ENCODE peak calls at places on chromosomes 5 and 9, in five cellular contexts. P is HepG2, W is SK-N-SH, Z is H1, X is NT2/D1. T is an unnamed sample.

GRCh38 chr5:160508780-160509361 is 87.2 kb downstream of the PTTG1 start:
- DNase-seq in P (peak), W (peak), Z (peak), X (peak), T (peak)

GRCh38 chr5:80592761-80593160 is 22.7 kb upstream of the ANKRD34B start:
- DNase-seq in P (peak), W (no peak), Z (peak), X (no peak), T (no peak)

GRCh38 chr5:43589310-43589709 is 13.7 kb upstream of the NNT start:
- DNase-seq in P (no peak), W (no peak), Z (no peak), X (no peak), T (no peak)

GRCh38 chr5:143440448-143441102 is 37.1 kb upstream of the NR3C1 start:
- DNase-seq in P (no peak), W (peak), Z (no peak), X (no peak), T (no peak)

GRCh38 chr9:86200599-86201162 is 58.8 kb downstream of the C9orf153 start:
- DNase-seq in P (no peak), W (no peak), Z (no peak), X (no peak), T (no peak)

GRCh38 chr5:140339636-140340035 is 6.8 kb downstream of the HBEGF start:
- DNase-seq in P (no peak), W (no peak), Z (no peak), X (no peak), T (no peak)

GRCh38 chr5:103569313-103570060 is 6.9 kb upstream of the NUDT12 start:
- DNase-seq in P (no peak), W (no peak), Z (no peak), X (no peak), T (no peak)

GRCh38 chr5:152086668-152087067 is 162.0 kb upstream of the GLRA1 start:
- DNase-seq in P (no peak), W (no peak), Z (no peak), X (no peak), T (no peak)

GRCh38 chr5:67606586-67606947 is 410.0 kb upstream of the CD180 start:
- DNase-seq in P (peak), W (no peak), Z (no peak), X (no peak), T (no peak)

GRCh38 chr9:121326130-121326838 is 43.8 kb downstream of the STOM start:
- DNase-seq in P (no peak), W (no peak), Z (no peak), X (peak), T (no peak)

GRCh38 chr5:160020969-160021368 is 12.0 kb downstream of the TTC1 start:
- DNase-seq in P (no peak), W (no peak), Z (no peak), X (no peak), T (no peak)

GRCh38 chr9:123542435-123543225 is 186.6 kb downstream of the CRB2 start:
- DNase-seq in P (peak), W (no peak), Z (no peak), X (no peak), T (no peak)

GRCh38 chr5:78792342-78793055 is 143.9 kb upstream of the LHFPL2 start:
- DNase-seq in P (no peak), W (no peak), Z (no peak), X (no peak), T (no peak)

GRCh38 chr5:113615708-113616107 is 102.2 kb downstream of the YTHDC2 start:
- DNase-seq in P (no peak), W (no peak), Z (no peak), X (no peak), T (no peak)

GRCh38 chr5:90598300-90598699 is 39.7 kb downstream of the ADGRV1 start:
- DNase-seq in P (no peak), W (no peak), Z (no peak), X (no peak), T (no peak)

GRCh38 chr5:14712131-14712530 is 47.6 kb downstream of the OTULIN start:
- DNase-seq in P (no peak), W (no peak), Z (no peak), X (no peak), T (no peak)

GRCh38 chr5:37248970-37249819 is at the start of gene CPLANE1:
- DNase-seq in P (peak), W (peak), Z (peak), X (peak), T (no peak)

GRCh38 chr9:134858051-134858841 is 22.4 kb upstream of the FCN2 start:
- DNase-seq in P (no peak), W (no peak), Z (no peak), X (no peak), T (no peak)

GRCh38 chr9:113477661-113478060 is 14.1 kb downstream of the RGS3 start:
- DNase-seq in P (no peak), W (no peak), Z (no peak), X (no peak), T (no peak)

GRCh38 chr5:37206733-37207132 is 42.4 kb downstream of the CPLANE1 start:
- DNase-seq in P (no peak), W (no peak), Z (no peak), X (no peak), T (no peak)

GRCh38 chr9:130213898-130214761 is 41.9 kb downstream of the NCS1 start:
- DNase-seq in P (no peak), W (peak), Z (no peak), X (peak), T (no peak)

GRCh38 chr5:96226941-96227552 is 206.0 kb downstream of the PCSK1 start:
- DNase-seq in P (no peak), W (no peak), Z (no peak), X (no peak), T (no peak)

GRCh38 chr9:110083866-110084265 is 124.1 kb downstream of the C9orf152 start:
- DNase-seq in P (no peak), W (no peak), Z (no peak), X (no peak), T (no peak)

GRCh38 chr5:56829137-56829536 is 13.8 kb downstream of the MAP3K1 start:
- DNase-seq in P (no peak), W (no peak), Z (no peak), X (no peak), T (peak)

GRCh38 chr5:148841519-148841918 is 15.1 kb downstream of the ADRB2 start:
- DNase-seq in P (no peak), W (no peak), Z (no peak), X (no peak), T (no peak)

GRCh38 chr5:88536146-88536545 is 267.5 kb upstream of the TMEM161B start:
- DNase-seq in P (no peak), W (no peak), Z (no peak), X (no peak), T (no peak)

GRCh38 chr5:179272326-179273073 is 72.8 kb downstream of the ADAMTS2 start:
- DNase-seq in P (no peak), W (no peak), Z (no peak), X (no peak), T (no peak)

GRCh38 chr5:16934123-16934522 is 2.0 kb downstream of the MYO10 start:
- DNase-seq in P (peak), W (peak), Z (peak), X (peak), T (peak)

GRCh38 chr5:116650964-116651363 is 76.3 kb upstream of the SEMA6A start:
- DNase-seq in P (no peak), W (no peak), Z (no peak), X (no peak), T (no peak)

GRCh38 chr5:116650544-116650943 is 75.9 kb upstream of the SEMA6A start:
- DNase-seq in P (no peak), W (no peak), Z (no peak), X (no peak), T (no peak)

GRCh38 chr5:116652903-116653302 is 78.3 kb upstream of the SEMA6A start:
- DNase-seq in P (peak), W (no peak), Z (no peak), X (no peak), T (no peak)

GRCh38 chr5:116651653-116652052 is 77.0 kb upstream of the SEMA6A start:
- DNase-seq in P (no peak), W (no peak), Z (no peak), X (no peak), T (no peak)

DNA sequence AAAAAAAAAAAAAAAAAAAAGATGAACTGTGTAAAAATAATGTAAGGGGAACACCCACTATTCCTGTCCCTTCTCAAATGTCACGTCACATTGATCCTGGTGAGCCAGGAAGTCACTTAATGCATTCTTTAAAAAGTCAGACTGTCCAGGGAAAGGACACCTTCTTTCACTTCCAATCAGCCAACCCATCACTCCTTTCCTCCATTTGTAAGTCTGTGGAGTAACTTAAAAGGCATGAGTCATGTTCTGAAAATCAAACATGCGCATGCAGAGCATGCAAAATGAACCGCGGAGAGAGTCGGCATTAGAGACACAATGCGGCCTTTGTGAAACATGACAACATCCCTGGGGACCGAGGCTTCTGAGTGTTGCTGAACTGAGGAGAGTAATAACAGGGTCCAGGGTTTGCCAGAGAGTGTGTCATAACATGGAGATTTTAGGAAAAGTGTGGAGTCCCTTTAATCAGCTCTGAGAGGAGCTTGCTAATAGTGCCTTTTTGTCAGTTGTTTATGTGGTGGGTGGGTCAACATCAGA is 77.6 kb upstream of the SEMA6A start:
- DNase-seq in P (peak), W (no peak), Z (peak), X (peak), T (peak)
- TF ChIP-seq YY1 in P (no peak), W (no peak), Z (no peak), X (no peak), T (peak)

DNA sequence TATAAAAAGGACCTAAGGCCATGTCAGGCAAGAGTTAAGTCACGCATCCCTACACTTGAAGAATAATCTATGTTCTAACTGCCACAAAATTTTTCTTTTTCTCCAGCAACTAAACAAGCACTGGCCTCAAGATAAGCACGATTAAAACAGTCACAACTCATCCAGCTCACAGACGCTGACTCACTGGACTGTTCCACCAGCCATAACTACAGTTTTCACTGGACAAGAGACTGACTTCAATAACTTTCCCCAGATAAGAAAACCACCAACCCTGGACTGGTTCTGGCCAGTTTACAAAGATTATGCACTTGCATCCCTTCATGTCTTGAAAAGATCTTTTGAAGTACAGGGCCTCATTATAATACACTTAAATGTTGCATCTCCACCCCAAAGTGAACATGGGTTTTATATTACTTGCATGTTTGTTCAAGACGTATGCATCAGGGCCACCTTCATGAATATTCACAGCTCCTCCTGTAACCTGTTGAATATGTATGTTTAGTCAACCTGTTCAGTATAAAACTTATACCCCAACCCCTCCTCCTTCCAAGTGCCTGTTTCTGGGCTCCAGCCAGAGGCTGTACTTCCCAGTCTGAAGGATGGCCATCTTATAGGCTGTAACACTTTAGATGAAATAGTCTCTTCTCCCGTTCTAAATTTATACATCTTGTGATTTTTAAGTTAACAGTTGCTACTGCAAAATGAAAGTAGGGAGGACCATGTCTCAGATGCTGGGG is 129.3 kb upstream of the EPB41L4A start:
- DNase-seq in P (no peak), W (no peak), Z (no peak), X (no peak), T (no peak)
- TF ChIP-seq YY1 in P (no peak), W (no peak), Z (no peak), X (no peak), T (no peak)

DNA sequence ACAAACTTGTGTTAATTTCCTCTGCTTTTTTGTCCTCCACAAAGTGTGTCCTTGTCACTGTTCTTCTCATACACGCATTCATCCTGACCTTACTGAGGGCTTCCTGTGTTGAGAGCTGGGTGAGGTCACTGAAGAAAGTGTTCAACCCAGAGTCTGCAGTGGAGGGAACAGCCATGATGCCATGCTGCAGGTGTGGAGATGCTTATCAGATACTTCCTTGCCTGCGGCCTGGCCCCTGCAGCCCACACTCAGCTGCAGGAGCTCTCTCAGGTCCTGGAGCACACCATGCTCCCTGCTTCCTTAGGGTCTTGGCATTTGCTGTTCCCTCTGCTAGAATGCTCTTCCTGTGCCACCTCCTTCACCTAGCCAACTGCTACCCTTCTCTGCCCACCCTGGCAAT is 108.1 kb upstream of the SPRY4 start:
- DNase-seq in P (no peak), W (no peak), Z (no peak), X (no peak), T (no peak)
- TF ChIP-seq YY1 in P (no peak), W (no peak), Z (no peak), X (no peak), T (no peak)

GRCh38 chr5:171123417-171123816 is 185.6 kb upstream of the TLX3 start:
- DNase-seq in P (no peak), W (no peak), Z (no peak), X (no peak), T (no peak)

GRCh38 chr5:171121638-171122037 is 187.4 kb upstream of the TLX3 start:
- DNase-seq in P (no peak), W (no peak), Z (no peak), X (no peak), T (no peak)

GRCh38 chr5:171120986-171121622 is 187.9 kb upstream of the TLX3 start:
- DNase-seq in P (no peak), W (no peak), Z (no peak), X (no peak), T (no peak)

GRCh38 chr5:171127314-171127713 is 181.7 kb upstream of the TLX3 start:
- DNase-seq in P (no peak), W (no peak), Z (no peak), X (no peak), T (no peak)

GRCh38 chr5:171122372-171122771 is 186.7 kb upstream of the TLX3 start:
- DNase-seq in P (no peak), W (peak), Z (no peak), X (no peak), T (no peak)
- TF ChIP-seq YY1 in P (no peak), W (no peak), Z (no peak), X (no peak), T (no peak)

GRCh38 chr9:37632479-37632878 is 18.3 kb upstream of the FRMPD1 start:
- DNase-seq in P (no peak), W (no peak), Z (no peak), X (no peak), T (no peak)
- TF ChIP-seq YY1 in P (no peak), W (no peak), Z (no peak), X (no peak), T (no peak)

DNA sequence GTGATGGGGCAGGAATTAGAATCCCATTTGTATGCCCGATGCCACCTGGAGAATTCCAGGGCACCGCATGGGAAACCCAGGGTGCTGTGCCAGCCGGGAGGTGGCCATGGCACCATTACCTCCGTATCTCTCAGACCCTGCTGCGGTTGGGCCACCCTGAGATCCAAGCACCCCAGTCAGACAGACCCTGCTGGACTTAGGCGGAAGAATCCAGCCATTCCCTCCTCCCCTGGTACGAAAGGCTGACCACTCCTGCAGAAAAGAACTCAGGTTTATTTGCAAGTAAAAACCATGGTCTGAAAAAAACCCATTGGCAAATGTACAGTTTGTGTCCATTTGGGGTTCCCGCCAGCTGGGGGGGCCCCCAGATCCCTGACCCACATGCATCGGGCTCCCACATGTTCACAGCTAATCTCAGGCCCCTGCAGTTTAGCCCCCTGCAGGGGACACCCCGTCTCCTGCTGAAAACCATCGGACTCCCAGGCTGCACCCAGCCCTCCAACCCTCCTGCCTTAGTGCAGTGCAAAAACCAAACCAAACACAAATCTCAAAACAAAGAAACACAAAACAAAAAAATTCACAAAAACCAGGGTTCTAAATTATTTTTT is 23.6 kb upstream of the SARDH start:
- DNase-seq in P (no peak), W (no peak), Z (no peak), X (no peak), T (no peak)
- TF ChIP-seq YY1 in P (no peak), W (no peak), Z (no peak), X (no peak), T (no peak)

DNA sequence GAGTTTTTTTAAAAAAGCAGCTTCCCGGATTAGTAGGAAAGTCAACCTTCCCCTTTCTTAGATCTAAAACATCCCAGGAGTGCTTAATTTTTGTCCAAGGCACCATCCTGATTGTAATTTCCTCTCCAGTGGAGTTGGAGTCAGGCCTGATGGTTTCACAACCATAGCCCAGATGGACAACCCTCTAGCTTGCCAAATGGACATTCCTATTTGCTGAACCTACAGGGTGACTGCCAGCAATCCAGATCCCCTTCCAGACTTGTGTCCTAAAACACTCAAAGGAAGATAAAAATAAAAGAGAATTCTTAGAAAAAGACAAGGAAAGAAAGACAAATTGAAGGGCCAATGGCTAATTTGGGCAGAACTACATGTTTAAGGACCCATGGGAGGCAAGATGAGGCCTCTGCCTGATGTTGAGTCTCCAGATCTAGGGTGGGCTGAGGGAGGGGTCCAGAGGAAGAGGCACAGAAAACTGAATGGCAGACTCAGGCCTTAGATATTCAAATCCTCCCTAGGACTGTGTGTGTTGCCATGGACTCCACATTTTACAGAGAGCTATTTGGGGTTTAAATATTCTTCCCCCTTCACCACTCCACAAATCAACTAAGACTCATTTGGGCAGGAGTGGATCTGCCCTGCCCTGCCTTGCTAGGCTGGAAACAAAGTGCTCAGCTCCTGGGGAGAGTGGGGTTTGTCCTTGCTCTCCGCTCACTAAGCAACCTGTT is 38.5 kb upstream of the SLC44A1 start:
- DNase-seq in P (no peak), W (no peak), Z (no peak), X (no peak), T (no peak)
- TF ChIP-seq YY1 in P (no peak), W (no peak), Z (no peak), X (no peak), T (no peak)

DNA sequence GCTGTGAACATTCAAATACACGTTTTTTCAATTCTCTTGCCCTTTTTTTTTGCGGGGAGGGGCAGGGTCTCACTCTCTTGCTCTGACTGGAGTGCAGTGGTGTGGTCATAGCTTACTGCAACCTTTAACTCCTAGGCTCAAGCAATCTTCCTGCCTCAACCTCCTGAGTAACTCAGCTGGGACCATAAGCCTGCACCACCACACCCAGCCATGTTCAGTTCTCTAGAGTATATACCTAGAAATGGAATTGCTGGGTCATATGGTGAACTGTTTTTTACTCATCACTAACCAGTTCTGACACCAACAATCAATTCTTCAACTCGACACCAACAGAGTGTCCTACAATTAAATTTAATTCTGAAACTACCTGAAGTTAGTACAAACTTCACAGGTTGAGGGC is 85.5 kb upstream of the ZNF169 start:
- DNase-seq in P (no peak), W (no peak), Z (no peak), X (no peak), T (no peak)
- TF ChIP-seq YY1 in P (no peak), W (no peak), Z (no peak), X (no peak), T (no peak)

T was measured in HCT116.